ENCODE peak calls at places on chromosome 4, in eight cellular contexts. L is bronchial epithelial cell; S is NCI-H2081; W is SK-N-SH; N is stimulated activated CD8-positive, alpha-beta memory T cell treated with anti-CD3 and anti-CD28 coated beads, Interleukin-4, amount 100 ng/mL, for 4 hours; V is stimulated activated CD4-positive, alpha-beta T cell treated with anti-CD3 and anti-CD28 coated beads, Interleukin-1b, Interleukin-23, amount 100 ng/mL, for 24 hours; M is kidney tubule cell; Z is thoracic aorta. I is an unnamed sample.

GRCh38 chr4:10055871-10056270 is 34.6 kb upstream of the SLC2A9 start:
- DNase-seq in S (no peak), N (no peak), M (no peak), V (no peak), L (no peak), W (no peak), Z (no peak), I (no peak)

GRCh38 chr4:180500146-180500545 is 1743.1 kb upstream of the TENM3 start:
- DNase-seq in M (no peak), N (no peak), L (no peak), V (no peak), W (no peak), S (no peak), Z (no peak), I (no peak)

GRCh38 chr4:73831569-73831968 is 4.9 kb upstream of the CXCL6 start:
- DNase-seq in W (no peak), L (no peak), N (no peak), M (no peak), Z (no peak), V (no peak), S (no peak), I (no peak)

GRCh38 chr4:180058731-180059215 is 2184.4 kb upstream of the TENM3 start:
- DNase-seq in S (peak; percentile 71), V (no peak), W (peak; percentile 63), L (no peak), M (peak; percentile 40), Z (no peak), N (no peak), I (peak; percentile 73)

GRCh38 chr4:123417813-123418212 is 21.2 kb downstream of the SPRY1 start:
- DNase-seq in Z (no peak), L (no peak), S (no peak), V (no peak), W (no peak), N (no peak), M (no peak), I (no peak)

GRCh38 chr4:177699365-177700213 is 257.4 kb upstream of the AGA start:
- DNase-seq in S (no peak), Z (no peak), W (no peak), M (peak; percentile 86), V (no peak), L (peak; percentile 74), N (no peak), I (no peak)

GRCh38 chr4:23373269-23373668 is 516.6 kb downstream of the PPARGC1A start:
- DNase-seq in W (no peak), N (no peak), V (peak; percentile 6), L (peak; percentile 97), M (peak; percentile 97), Z (no peak), S (no peak), I (no peak)

GRCh38 chr4:80989921-80990544 is 40.5 kb upstream of the BMP3 start:
- DNase-seq in V (no peak), W (peak; percentile 5), N (no peak), M (peak; percentile 65), Z (no peak), S (peak; percentile 28), L (peak; percentile 65), I (peak; percentile 61)

GRCh38 chr4:140154572-140154891 is 548 bp upstream of the MAML3 start:
- DNase-seq in L (no peak), V (no peak), W (no peak), Z (no peak), N (no peak), S (no peak), M (no peak), I (no peak)

GRCh38 chr4:186728631-186729271 is 5.1 kb upstream of the FAT1 start:
- DNase-seq in M (peak; percentile 78), L (peak; percentile 97), Z (no peak), V (no peak), S (no peak), W (no peak), N (no peak), I (no peak)

GRCh38 chr4:1488357-1488756 is 82.1 kb upstream of the NKX1-1 start:
- DNase-seq in Z (no peak), M (no peak), S (no peak), W (no peak), L (no peak), V (no peak), N (no peak), I (no peak)

GRCh38 chr4:105139646-105140045 is 7.0 kb upstream of the TET2 start:
- DNase-seq in W (no peak), V (no peak), M (no peak), N (no peak), Z (no peak), L (no peak), S (no peak), I (no peak)

GRCh38 chr4:125891597-125892258 is 577.0 kb downstream of the FAT4 start:
- DNase-seq in V (no peak), S (no peak), L (no peak), W (no peak), N (no peak), M (no peak), Z (no peak), I (no peak)

GRCh38 chr4:13294961-13295605 is 189.1 kb downstream of the RAB28 start:
- DNase-seq in Z (no peak), V (no peak), W (no peak), S (no peak), N (no peak), L (peak; percentile 10), M (peak; percentile 30), I (no peak)

GRCh38 chr4:108109997-108110416 is 58.7 kb downstream of the LEF1 start:
- DNase-seq in Z (no peak), M (no peak), W (no peak), V (no peak), S (no peak), L (no peak), N (no peak), I (no peak)

GRCh38 chr4:25117274-25117673 is 43.0 kb downstream of the SEPSECS start:
- DNase-seq in N (no peak), M (no peak), W (no peak), V (no peak), L (no peak), S (no peak), Z (no peak), I (no peak)

GRCh38 chr4:53121304-53121865 is 244.5 kb downstream of the SCFD2 start:
- DNase-seq in S (no peak), Z (no peak), L (no peak), V (no peak), M (no peak), N (no peak), W (no peak), I (no peak)

GRCh38 chr4:142404191-142404611 is 441.9 kb downstream of the INPP4B start:
- DNase-seq in W (no peak), M (peak; percentile 65), V (peak; percentile 49), Z (peak; percentile 3), S (no peak), N (peak; percentile 16), L (peak; percentile 85), I (peak; percentile 50)

GRCh38 chr4:38804654-38805295 is at the start of gene TLR1:
- DNase-seq in Z (no peak), M (peak; percentile 76), V (no peak), S (no peak), L (peak; percentile 68), W (peak; percentile 26), N (no peak), I (peak; percentile 80)

GRCh38 chr4:74555231-74555630 is 110.3 kb downstream of the AREG start:
- DNase-seq in V (no peak), S (no peak), W (no peak), N (no peak), L (peak; percentile 93), Z (no peak), M (peak; percentile 92), I (no peak)

GRCh38 chr4:173121044-173121685 is 47.4 kb upstream of the GALNT7 start:
- DNase-seq in L (peak; percentile 62), S (no peak), V (no peak), M (peak; percentile 82), Z (no peak), W (no peak), N (no peak), I (peak; percentile 36)

GRCh38 chr4:143215873-143216272 is 31.2 kb downstream of the USP38 start:
- DNase-seq in W (no peak), M (no peak), N (no peak), Z (no peak), S (no peak), L (no peak), V (no peak), I (no peak)

GRCh38 chr4:129403848-129404247 is 307.9 kb downstream of the C4orf33 start:
- DNase-seq in S (no peak), N (no peak), V (no peak), L (no peak), W (no peak), Z (no peak), M (no peak), I (no peak)

I was measured in KBM-7.